ENCODE peak calls at places on chromosomes 13 and 19, in seven cellular contexts. O is dermis blood vessel endothelial cell; F is CD8-positive, alpha-beta T cell; E is activated CD8-positive, alpha-beta memory T cell treated with anti-CD3 and anti-CD28 coated beads, Interleukin-2, amount 10 ng/mL, durations not matched to agents 7 days and 5 days; K is ascending aorta; U is fibroblast of lung; B is head of caudate nucleus. H is an unnamed sample.

GRCh38 chr19:7902796-7903243 is 857 bp upstream of the MAP2K7 start:
- DNase-seq in O (no peak), F (no peak), E (no peak), K (no peak), U (no peak), B (peak), H (no peak)

GRCh38 chr19:41415154-41415571 is 12.0 kb downstream of the B3GNT8 start:
- DNase-seq in O (no peak), F (no peak), E (no peak), K (no peak), U (no peak), B (no peak), H (no peak)

GRCh38 chr19:42313096-42313839 is at the start of gene TMEM145:
- DNase-seq in O (peak), F (no peak), E (peak), K (no peak), U (peak), B (peak), H (peak)

GRCh38 chr19:7751157-7751783 is 3.9 kb upstream of the CD209 start:
- DNase-seq in O (peak), F (no peak), E (no peak), K (no peak), U (no peak), B (no peak), H (peak)

GRCh38 chr19:1237754-1238372 is at the start of gene CBARP:
- DNase-seq in O (peak), F (no peak), E (no peak), K (no peak), U (no peak), B (peak), H (no peak)

GRCh38 chr13:31160857-31161582 is 684 bp downstream of the HSPH1 start:
- DNase-seq in O (peak), F (peak), E (peak), K (no peak), U (peak), B (peak), H (peak)

GRCh38 chr19:40584007-40584406 is 7.3 kb downstream of the SHKBP1 start:
- DNase-seq in O (no peak), F (no peak), E (no peak), K (no peak), U (no peak), B (no peak), H (no peak)

GRCh38 chr13:46603165-46603603 is 50.2 kb downstream of the LRCH1 start:
- DNase-seq in O (peak), F (no peak), E (no peak), K (no peak), U (no peak), B (no peak), H (no peak)

GRCh38 chr19:34595683-34596082 is 81.3 kb downstream of the SCGB2B2 start:
- DNase-seq in O (no peak), F (no peak), E (no peak), K (no peak), U (no peak), B (no peak), H (no peak)

GRCh38 chr19:1000095-1000494 is at the start of gene GRIN3B:
- DNase-seq in O (peak), F (peak), E (peak), K (no peak), U (no peak), B (no peak), H (no peak)

GRCh38 chr13:31946091-31946770 is 85.3 kb upstream of the FRY start:
- DNase-seq in O (no peak), F (no peak), E (no peak), K (no peak), U (peak), B (no peak), H (no peak)

GRCh38 chr13:88456155-88456554 is 785.0 kb downstream of the SLITRK5 start:
- DNase-seq in O (no peak), F (no peak), E (no peak), K (no peak), U (no peak), B (no peak), H (no peak)

GRCh38 chr13:33347866-33348265 is 62.3 kb upstream of the STARD13 start:
- DNase-seq in O (no peak), F (no peak), E (no peak), K (no peak), U (peak), B (peak), H (no peak)

GRCh38 chr13:43737524-43737923 is 49.2 kb downstream of the ENOX1 start:
- DNase-seq in O (no peak), F (no peak), E (no peak), K (no peak), U (no peak), B (no peak), H (no peak)

GRCh38 chr13:110640591-110641029 is 25.3 kb downstream of the NAXD start:
- DNase-seq in O (peak), F (no peak), E (no peak), K (no peak), U (peak), B (no peak), H (no peak)

GRCh38 chr13:93151277-93151676 is 75.3 kb upstream of the GPC6 start:
- DNase-seq in O (no peak), F (no peak), E (no peak), K (no peak), U (peak), B (no peak), H (no peak)

GRCh38 chr19:52370341-52370710 is 603 bp downstream of the ZNF880 start:
- DNase-seq in O (no peak), F (no peak), E (no peak), K (no peak), U (no peak), B (no peak), H (no peak)

GRCh38 chr19:49335071-49335783 is at the start of gene CD37:
- DNase-seq in O (no peak), F (peak), E (peak), K (no peak), U (no peak), B (no peak), H (peak)

GRCh38 chr13:34847751-34848150 is 94.3 kb upstream of the NBEA start:
- DNase-seq in O (no peak), F (no peak), E (no peak), K (no peak), U (no peak), B (no peak), H (no peak)

GRCh38 chr19:45655073-45655472 is 12.9 kb upstream of the GIPR start:
- DNase-seq in O (no peak), F (no peak), E (no peak), K (no peak), U (no peak), B (no peak), H (no peak)

GRCh38 chr19:55546822-55547614 is 1.7 kb upstream of the SBK3 start:
- DNase-seq in O (peak), F (no peak), E (no peak), K (peak), U (peak), B (peak), H (no peak)

GRCh38 chr19:55447421-55448174 is 4.5 kb upstream of the SHISA7 start:
- DNase-seq in O (peak), F (no peak), E (no peak), K (no peak), U (no peak), B (peak), H (no peak)